ENCODE peak calls at places on chromosomes 3 and 15, in nine cellular contexts. P is fibroblast of lung; L is lower lobe of right lung; T is sigmoid colon; R is cardiac muscle cell; K is adrenal gland; O is upper lobe of left lung; F is psoas muscle; B is CD4-positive, alpha-beta memory T cell. H is an unnamed sample.

GRCh38 chr3:27354588-27355203 is 14.5 kb downstream of the NEK10 start:
- DNase-seq in B (no peak), P (no peak), L (no peak), F (no peak), O (no peak), R (no peak), K (no peak), T (no peak), H (no peak)

GRCh38 chr3:32283304-32283703 is 44.8 kb downstream of the CMTM8 start:
- DNase-seq in L (no peak), R (no peak), T (no peak), F (peak), B (no peak), K (peak), P (no peak), O (peak), H (no peak)

GRCh38 chr3:25662921-25663320 is 1.8 kb downstream of the TOP2B start:
- DNase-seq in P (no peak), L (no peak), T (no peak), O (no peak), K (no peak), B (no peak), R (no peak), F (no peak), H (no peak)

GRCh38 chr3:71089271-71089670 is 494.3 kb downstream of the FOXP1 start:
- DNase-seq in K (no peak), P (no peak), L (no peak), B (no peak), O (no peak), T (no peak), R (no peak), F (no peak), H (no peak)

GRCh38 chr15:52780172-52780980 is 9.8 kb downstream of the ONECUT1 start:
- DNase-seq in P (peak), K (peak), R (peak), L (peak), B (peak), O (no peak), F (peak), T (no peak), H (peak)

GRCh38 chr3:158108596-158108995 is 1.3 kb upstream of the RSRC1 start:
- DNase-seq in P (no peak), R (no peak), K (no peak), T (no peak), F (no peak), B (no peak), O (no peak), L (no peak), H (no peak)

GRCh38 chr15:33104276-33104675 is 90.2 kb downstream of the FMN1 start:
- DNase-seq in F (no peak), O (no peak), P (peak), K (no peak), L (no peak), R (no peak), B (peak), T (no peak), H (no peak)

GRCh38 chr3:10407361-10407760 is 86.4 kb upstream of the SEC13 start:
- DNase-seq in F (no peak), B (no peak), O (no peak), T (no peak), R (no peak), P (no peak), K (no peak), L (no peak), H (no peak)

GRCh38 chr15:73361331-73361730 is 7.4 kb downstream of the HCN4 start:
- DNase-seq in R (peak), B (no peak), L (no peak), F (no peak), T (no peak), K (no peak), O (no peak), P (no peak), H (peak)

GRCh38 chr3:9749333-9749662 is 454 bp upstream of the OGG1 start:
- DNase-seq in K (no peak), O (no peak), T (peak), F (no peak), R (no peak), B (no peak), L (no peak), P (no peak), H (no peak)

GRCh38 chr3:11475324-11475723 is 168.4 kb downstream of the VGLL4 start:
- DNase-seq in F (no peak), R (no peak), K (no peak), P (no peak), B (no peak), T (no peak), L (no peak), O (no peak), H (no peak)

GRCh38 chr3:108494862-108495531 is 15.4 kb downstream of the MYH15 start:
- DNase-seq in P (no peak), L (no peak), F (no peak), T (no peak), B (no peak), R (no peak), O (no peak), K (no peak), H (no peak)

GRCh38 chr3:86774082-86774691 is 216.8 kb downstream of the VGLL3 start:
- DNase-seq in T (no peak), O (no peak), L (no peak), K (no peak), P (peak), R (peak), F (no peak), B (no peak), H (no peak)

GRCh38 chr3:10533731-10534011 is 28.3 kb upstream of the ATP2B2 start:
- DNase-seq in P (no peak), B (no peak), T (no peak), O (no peak), F (no peak), K (no peak), R (no peak), L (no peak), H (no peak)

GRCh38 chr15:51132384-51133139 is 37.9 kb upstream of the TNFAIP8L3 start:
- DNase-seq in B (no peak), K (peak), F (peak), L (no peak), T (peak), P (peak), O (no peak), R (peak), H (peak)

GRCh38 chr3:73433079-73433478 is 191.7 kb downstream of the PDZRN3 start:
- DNase-seq in B (no peak), T (no peak), K (no peak), O (no peak), F (no peak), R (peak), L (no peak), P (no peak), H (no peak)

GRCh38 chr15:90142216-90143175 is 40.2 kb upstream of the IDH2 start:
- DNase-seq in P (no peak), F (no peak), R (no peak), O (no peak), T (no peak), L (peak), K (no peak), B (peak), H (no peak)

GRCh38 chr3:10697918-10698317 is 118.1 kb upstream of the SLC6A11 start:
- DNase-seq in O (no peak), R (no peak), K (no peak), B (no peak), F (no peak), L (no peak), T (peak), P (no peak), H (no peak)

GRCh38 chr15:48086582-48086981 is 34.2 kb upstream of the SLC24A5 start:
- DNase-seq in P (peak), F (no peak), B (no peak), L (no peak), T (no peak), O (no peak), K (no peak), R (no peak), H (no peak)

GRCh38 chr15:66775127-66776105 is 73.4 kb downstream of the SMAD6 start:
- DNase-seq in L (no peak), F (peak), O (no peak), R (no peak), P (peak), T (peak), K (no peak), B (no peak), H (no peak)

GRCh38 chr3:35187908-35188307 is 451.4 kb upstream of the ARPP21 start:
- DNase-seq in R (no peak), K (no peak), L (no peak), T (no peak), O (no peak), P (no peak), F (no peak), B (no peak), H (no peak)

GRCh38 chr3:45214061-45214680 is 11.9 kb downstream of the TMEM158 start:
- DNase-seq in B (no peak), P (no peak), F (no peak), T (no peak), K (no peak), L (no peak), R (no peak), O (no peak), H (no peak)

GRCh38 chr3:160675566-160676124 is 1.3 kb upstream of the ARL14 start:
- DNase-seq in B (no peak), F (no peak), O (no peak), T (no peak), R (no peak), P (no peak), K (no peak), L (no peak), H (no peak)
- H3K27ac ChIP-seq in B (no peak), F (no peak), O (no peak), T (no peak), R (no peak), P (no peak), K (no peak), L (no peak), H (no peak)

DNA sequence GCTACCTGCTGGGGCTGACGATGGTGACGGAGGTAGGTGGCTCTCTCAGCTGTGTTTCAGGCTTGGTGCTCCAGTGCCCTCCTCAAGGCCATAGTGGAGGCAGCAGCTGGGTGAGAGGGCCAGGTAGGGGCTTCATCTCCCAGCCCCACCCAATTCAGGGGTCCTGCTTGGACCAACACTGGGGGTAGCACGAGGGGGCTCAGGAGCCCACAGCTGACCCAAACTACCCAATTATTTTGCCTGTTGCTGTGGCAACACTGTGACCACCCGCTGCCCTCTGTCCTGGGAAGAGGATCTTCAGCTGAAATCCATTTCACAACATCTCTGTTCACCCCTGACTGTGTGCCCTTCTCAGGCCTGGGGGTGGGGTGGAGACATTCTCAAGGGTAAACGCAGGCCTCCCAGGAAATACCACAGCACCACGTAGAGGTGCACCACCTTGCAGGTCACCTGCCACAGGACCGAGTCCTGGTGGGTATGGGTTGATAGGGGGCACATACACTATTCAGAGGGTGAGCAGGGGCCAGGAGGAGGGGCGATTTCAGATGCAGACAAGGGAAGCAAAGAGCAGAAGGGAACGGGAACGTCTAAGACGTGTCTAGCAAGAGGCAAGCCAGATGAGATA is 62.7 kb downstream of the GRIP2 start:
- DNase-seq in F (peak), P (no peak), O (no peak), R (no peak), K (no peak), B (no peak), L (peak), T (no peak), H (no peak)
- H3K27ac ChIP-seq in F (no peak), P (no peak), O (no peak), R (no peak), K (no peak), B (no peak), L (no peak), T (no peak), H (no peak)

DNA sequence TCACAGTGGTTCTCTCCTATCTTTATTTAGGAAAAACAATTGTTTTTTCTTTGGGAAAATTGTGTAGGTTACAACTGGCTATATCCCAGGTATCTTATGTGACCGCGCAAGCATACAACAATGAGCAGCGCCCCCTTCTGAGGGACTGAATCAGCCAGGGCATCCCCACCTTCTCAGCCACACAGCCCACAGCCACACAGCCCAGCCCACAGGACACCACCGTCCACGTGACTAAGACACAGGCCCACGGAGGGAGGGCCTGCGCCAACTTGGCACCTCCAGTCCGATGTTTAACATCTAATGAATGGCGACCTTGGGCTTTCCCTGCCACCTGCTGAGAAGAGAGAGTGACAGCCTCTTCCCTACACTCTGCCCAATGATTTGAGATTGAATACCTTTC is 68.1 kb downstream of the ATP10A start:
- DNase-seq in P (no peak), B (no peak), T (no peak), R (no peak), L (no peak), K (no peak), F (no peak), O (peak), H (no peak)
- H3K27ac ChIP-seq in P (no peak), B (no peak), T (no peak), R (no peak), L (no peak), K (no peak), F (no peak), O (no peak), H (no peak)

GRCh38 chr15:100902436-100903190 is 16.5 kb upstream of the LRRK1 start:
- DNase-seq in L (peak), P (peak), O (peak), B (no peak), K (peak), R (no peak), T (peak), F (peak), H (no peak)
- H3K27ac ChIP-seq in L (peak), P (peak), O (peak), B (no peak), K (peak), R (no peak), T (peak), F (peak), H (no peak)

DNA sequence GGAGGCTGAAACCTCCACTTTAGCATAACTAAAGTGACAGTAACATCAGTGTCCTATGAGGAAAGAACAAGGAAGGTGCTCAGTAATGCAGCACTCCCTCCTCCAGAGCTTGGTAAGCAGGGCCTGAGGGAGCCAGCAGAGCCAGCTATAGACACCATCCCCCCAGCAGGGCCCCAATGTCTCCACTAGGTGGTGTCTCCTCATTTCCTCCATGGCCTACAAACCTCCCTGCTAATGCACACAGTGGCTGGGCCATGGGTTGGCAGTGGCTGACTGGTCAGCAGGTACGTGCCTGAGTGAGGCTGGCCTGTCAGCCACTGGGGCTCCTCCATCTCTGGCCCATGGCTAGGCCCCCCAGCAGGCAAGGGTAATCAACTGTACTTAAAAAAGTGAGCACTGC is 13.6 kb downstream of the MRPS25 start:
- DNase-seq in K (peak), O (peak), T (no peak), R (peak), P (peak), L (peak), F (peak), B (peak), H (no peak)
- H3K27ac ChIP-seq in K (no peak), O (no peak), T (no peak), R (no peak), P (no peak), L (no peak), F (no peak), B (no peak), H (no peak)

GRCh38 chr3:30498587-30498967 is 107.8 kb upstream of the TGFBR2 start:
- DNase-seq in O (no peak), L (no peak), P (no peak), T (no peak), B (no peak), F (no peak), K (no peak), R (no peak), H (no peak)
- H3K27ac ChIP-seq in O (no peak), L (no peak), P (no peak), T (peak), B (no peak), F (no peak), K (no peak), R (no peak), H (no peak)

DNA sequence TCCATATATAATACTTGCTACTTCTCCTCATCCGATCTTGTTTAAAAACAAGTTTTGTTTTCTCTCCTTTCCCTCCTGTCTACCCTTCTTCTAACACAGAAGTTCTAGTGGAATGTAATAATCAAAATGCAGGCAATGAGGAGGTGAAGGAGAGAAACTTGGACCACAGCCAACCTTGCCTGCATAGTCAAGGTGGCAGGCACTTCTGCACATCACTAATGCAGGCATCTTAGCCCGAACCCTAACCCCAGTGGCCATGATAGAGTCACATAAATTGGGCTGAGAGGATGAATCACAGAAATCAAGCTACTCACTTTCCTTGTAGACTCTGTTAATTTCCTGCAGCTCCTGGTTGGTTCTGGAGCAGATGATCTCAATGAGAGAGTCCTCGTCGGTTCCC is 41.0 kb downstream of the ANXA2 start:
- DNase-seq in R (no peak), O (no peak), F (no peak), L (no peak), B (no peak), T (no peak), P (no peak), K (no peak), H (no peak)
- H3K27ac ChIP-seq in R (no peak), O (no peak), F (no peak), L (no peak), B (no peak), T (no peak), P (no peak), K (no peak), H (no peak)

H was measured in substantia nigra.